ENCODE peak calls at places on chromosomes 6 and 20, in five cellular contexts. B is heart left ventricle; F is CD8-positive, alpha-beta T cell; O is CD8-positive, alpha-beta memory T cell; Y is naive thymus-derived CD4-positive, alpha-beta T cell. M is an unnamed sample. For H3K27me3, the result is how much of the 10 kb centered on the place peaks cover.

GRCh38 chr20:37406010-37406998 is 60.4 kb downstream of the SRC start:
- DNase-seq in B (no peak), F (no peak), O (no peak), Y (no peak), M (no peak)

GRCh38 chr6:145863396-145863795 is 48.8 kb upstream of the FBXO30 start:
- DNase-seq in B (no peak), F (no peak), O (no peak), Y (no peak), M (no peak)

GRCh38 chr6:3913077-3913957 is 64.1 kb downstream of the FAM50B start:
- DNase-seq in B (peak), F (no peak), O (no peak), Y (no peak), M (peak)

GRCh38 chr6:14365393-14365792 is 247.8 kb downstream of the CD83 start:
- DNase-seq in B (no peak), F (no peak), O (no peak), Y (no peak), M (no peak)

GRCh38 chr6:15183979-15184378 is 61.9 kb upstream of the JARID2 start:
- DNase-seq in B (no peak), F (no peak), O (no peak), Y (no peak), M (no peak)

GRCh38 chr6:16836186-16836981 is 75.1 kb upstream of the ATXN1 start:
- DNase-seq in B (no peak), F (no peak), O (no peak), Y (no peak), M (no peak)

GRCh38 chr6:39902786-39903465 is 31.3 kb downstream of the MOCS1 start:
- DNase-seq in B (no peak), F (no peak), O (no peak), Y (no peak), M (no peak)

GRCh38 chr6:1477432-1478090 is 88.2 kb downstream of the FOXF2 start:
- DNase-seq in B (no peak), F (no peak), O (no peak), Y (no peak), M (no peak)

GRCh38 chr6:12899080-12899815 is 182.7 kb downstream of the PHACTR1 start:
- DNase-seq in B (no peak), F (no peak), O (no peak), Y (no peak), M (no peak)

GRCh38 chr6:14848019-14848418 is 397.9 kb upstream of the JARID2 start:
- DNase-seq in B (no peak), F (no peak), O (no peak), Y (no peak), M (no peak)

GRCh38 chr6:147806697-147807096 is 298.2 kb downstream of the SAMD5 start:
- DNase-seq in B (no peak), F (no peak), O (no peak), Y (no peak), M (no peak)

GRCh38 chr6:164838068-164838615 is 471.3 kb downstream of the C6orf118 start:
- DNase-seq in B (no peak), F (no peak), O (no peak), Y (no peak), M (no peak)

GRCh38 chr6:52010145-52010544 is 77.3 kb downstream of the PKHD1 start:
- DNase-seq in B (no peak), F (no peak), O (no peak), Y (no peak), M (no peak)

GRCh38 chr6:43800746-43801488 is 30.9 kb downstream of the VEGFA start:
- DNase-seq in B (no peak), F (no peak), O (no peak), Y (no peak), M (no peak)

GRCh38 chr20:58014628-58015315 is 213.7 kb downstream of the ANKRD60 start:
- DNase-seq in B (no peak), F (no peak), O (no peak), Y (peak), M (no peak)

GRCh38 chr6:36733300-36733699 is 35.7 kb downstream of the RAB44 start:
- DNase-seq in B (no peak), F (no peak), O (no peak), Y (no peak), M (no peak)

GRCh38 chr20:6590891-6591679 is 176.4 kb upstream of the BMP2 start:
- DNase-seq in B (no peak), F (no peak), O (no peak), Y (no peak), M (no peak)

GRCh38 chr20:44247131-44247571 is at the start of gene GDAP1L1:
- DNase-seq in B (peak), F (no peak), O (no peak), Y (no peak), M (peak)

GRCh38 chr20:21901470-21902275 is 196.2 kb downstream of the PAX1 start:
- DNase-seq in B (peak), F (no peak), O (no peak), Y (no peak), M (no peak)

GRCh38 chr20:60132162-60132826 is 174.1 kb downstream of the CDH26 start:
- DNase-seq in B (no peak), F (no peak), O (no peak), Y (no peak), M (no peak)

GRCh38 chr6:97669191-97669651 is 386.2 kb upstream of the MMS22L start:
- DNase-seq in B (peak), F (no peak), O (no peak), Y (no peak), M (peak)

GRCh38 chr6:170441316-170441715 is 111.8 kb downstream of the PSMB1 start:
- DNase-seq in B (no peak), F (no peak), O (no peak), Y (no peak), M (no peak)

GRCh38 chr20:10020937-10021336 is 13.8 kb upstream of the ANKEF1 start:
- DNase-seq in B (no peak), F (no peak), O (no peak), Y (no peak), M (no peak)

GRCh38 chr20:12847862-12848261 is 160.9 kb upstream of the SPTLC3 start:
- DNase-seq in B (no peak), F (no peak), O (no peak), Y (no peak), M (no peak)

DNA sequence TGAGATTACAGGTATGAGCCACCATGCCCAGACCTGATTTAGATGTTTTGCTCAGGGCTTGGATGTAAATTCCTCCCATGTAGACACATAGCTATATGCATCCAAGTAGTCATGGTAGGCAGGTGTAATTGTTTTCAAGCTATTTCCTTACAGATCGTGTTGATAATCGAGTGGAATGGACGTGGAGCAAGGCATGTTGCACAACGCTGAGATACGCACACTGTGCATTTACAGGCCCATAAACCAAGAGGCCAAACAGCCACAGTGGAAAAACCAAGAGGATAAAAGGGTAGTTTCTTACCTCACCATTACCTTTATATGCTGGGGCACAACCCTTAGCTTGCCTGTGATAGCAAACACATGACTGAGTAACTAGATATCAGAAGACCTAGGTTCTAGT is 51.0 kb upstream of the ADGRF1 start:
- DNase-seq in B (no peak), F (no peak), O (no peak), Y (no peak), M (no peak)
- H3K27me3 ChIP-seq in B (under half), F (under half), O (under half), Y (under half), M (under half)

DNA sequence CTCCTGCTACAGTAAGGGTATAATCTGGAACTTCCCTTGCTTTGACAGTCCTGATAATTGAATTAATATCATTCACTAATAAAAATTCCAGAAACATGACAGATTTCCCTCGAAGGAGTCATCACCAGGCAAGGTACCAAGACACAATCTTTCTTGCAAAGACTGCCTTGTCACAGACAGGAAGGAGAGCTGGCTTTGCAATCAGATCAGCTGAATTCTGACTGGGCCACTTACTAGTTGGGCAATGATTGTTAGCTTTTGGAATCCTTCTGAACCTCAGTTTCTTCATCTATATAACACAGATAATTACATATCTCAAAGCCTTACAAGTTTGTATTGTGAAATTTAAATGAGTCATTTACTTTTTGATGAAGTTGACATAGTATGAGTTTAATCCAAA is 344.2 kb downstream of the RFPL4B start:
- DNase-seq in B (no peak), F (no peak), O (no peak), Y (no peak), M (no peak)
- H3K4me3 ChIP-seq in B (no peak), F (no peak), O (no peak), Y (no peak), M (no peak)

GRCh38 chr6:139762587-139763031 is 388.2 kb upstream of the CITED2 start:
- DNase-seq in B (no peak), F (no peak), O (no peak), Y (no peak), M (no peak)
- H3K27ac ChIP-seq in B (no peak), F (no peak), O (no peak), Y (no peak), M (no peak)

DNA sequence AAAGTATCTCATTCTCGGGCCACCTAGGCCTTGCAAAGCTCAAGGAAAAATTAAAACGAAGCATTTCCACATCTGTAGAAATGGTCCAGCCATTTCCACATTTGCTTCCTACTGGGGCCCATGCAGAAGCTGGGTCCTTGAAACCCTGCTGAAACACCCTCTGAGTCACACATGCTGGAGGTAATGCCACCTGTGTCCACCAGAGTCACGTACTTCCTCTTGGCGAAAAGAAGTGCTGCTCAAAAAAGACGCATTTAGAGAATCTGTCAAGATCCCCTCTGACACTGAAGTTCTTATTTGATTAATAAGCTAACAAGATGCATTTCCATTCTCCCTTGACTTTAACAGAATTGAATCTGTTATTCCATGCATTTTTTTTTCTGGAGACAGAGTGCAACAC is 423.2 kb downstream of the PREX1 start:
- DNase-seq in B (no peak), F (no peak), O (no peak), Y (no peak), M (no peak)
- H3K27me3 ChIP-seq in B (under half), F (under half), O (under half), Y (under half), M (under half)

DNA sequence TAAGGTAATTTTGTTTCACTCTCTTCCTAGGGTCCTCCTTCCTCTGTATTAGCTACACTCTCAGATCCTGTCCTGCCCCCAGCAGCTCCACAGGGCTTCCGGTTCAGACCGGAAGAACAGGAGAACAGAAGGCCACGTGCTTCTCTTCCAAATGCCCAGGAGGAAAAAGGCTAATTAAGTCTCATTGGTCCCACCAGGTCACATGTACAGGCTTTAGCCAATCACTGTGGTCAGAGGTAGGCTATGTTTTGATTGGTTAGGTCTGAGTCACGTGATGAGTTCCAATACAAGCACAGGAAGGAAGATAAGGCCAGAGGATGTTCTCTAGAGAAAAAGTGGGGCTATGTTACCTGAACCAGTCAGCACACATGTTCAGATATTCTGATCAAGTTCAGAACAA is 170.1 kb downstream of the TSHZ2 start:
- DNase-seq in B (no peak), F (no peak), O (no peak), Y (no peak), M (no peak)
- H3K4me3 ChIP-seq in B (no peak), F (no peak), O (no peak), Y (no peak), M (no peak)

DNA sequence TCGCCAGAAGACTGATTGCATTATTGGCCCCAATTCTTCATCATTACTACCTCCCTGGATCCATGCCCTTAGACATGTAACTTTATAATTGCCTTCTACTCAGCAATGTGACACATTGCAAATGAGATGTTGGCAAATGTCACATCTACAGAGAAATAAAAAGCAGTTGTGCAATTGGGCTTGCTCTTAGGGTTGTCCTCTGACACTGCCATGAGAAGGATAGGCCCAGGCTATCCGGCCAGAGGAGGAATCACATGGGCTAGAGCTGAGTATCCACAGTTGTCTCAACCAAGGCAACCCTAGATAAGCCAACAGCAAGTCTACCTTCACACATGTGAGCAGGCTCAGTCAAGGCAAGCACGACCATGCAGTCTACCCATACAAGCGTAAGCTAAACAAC is 447.0 kb downstream of the PLCB1 start:
- DNase-seq in B (no peak), F (no peak), O (no peak), Y (no peak), M (no peak)
- H3K27ac ChIP-seq in B (no peak), F (no peak), O (no peak), Y (no peak), M (no peak)